ENCODE peak calls at places on chromosome 7, in seven cellular contexts. B is tibial nerve, F is gastrocnemius medialis, R is sigmoid colon, P is H7, E is SK-N-SH, Q is fibroblast of lung. U is an unnamed sample.
A peak's percentile ranks its signal among the peaks of the same experiment; 100 is the strongest.

GRCh38 chr7:36084485-36085091 is 68.5 kb upstream of the EEPD1 start:
- DNase-seq in B (no peak), Q (peak; percentile 32), F (peak; percentile 46), E (peak; percentile 60), R (peak; percentile 72), P (peak; percentile 79), U (no peak)

GRCh38 chr7:37758467-37758866 is 74.9 kb downstream of the GPR141 start:
- DNase-seq in Q (no peak), B (no peak), R (no peak), E (no peak), P (no peak), F (no peak), U (no peak)

GRCh38 chr7:106563466-106564150 is 97.3 kb downstream of the CCDC71L start:
- DNase-seq in P (no peak), R (no peak), E (no peak), F (no peak), Q (peak; percentile 39), B (no peak), U (no peak)

GRCh38 chr7:43942997-43943701 is 16.9 kb downstream of the UBE2D4 start:
- DNase-seq in F (no peak), Q (no peak), E (no peak), P (peak; percentile 54), B (no peak), R (peak; percentile 27), U (no peak)

GRCh38 chr7:43954524-43955228 is 28.4 kb downstream of the UBE2D4 start:
- DNase-seq in B (peak; percentile 6), R (peak; percentile 1), P (peak; percentile 78), Q (peak; percentile 66), F (no peak), E (peak; percentile 81), U (no peak)

GRCh38 chr7:39666562-39666961 is 43.2 kb downstream of the RALA start:
- DNase-seq in E (no peak), P (no peak), F (no peak), Q (no peak), R (no peak), B (no peak), U (no peak)

GRCh38 chr7:79227035-79227434 is 226.4 kb downstream of the MAGI2 start:
- DNase-seq in F (no peak), E (no peak), P (no peak), B (no peak), Q (peak; percentile 61), R (no peak), U (no peak)

GRCh38 chr7:75734586-75735047 is 4.1 kb downstream of the HIP1 start:
- DNase-seq in Q (peak; percentile 62), R (no peak), F (no peak), B (no peak), E (no peak), P (no peak), U (no peak)

GRCh38 chr7:40469481-40469880 is 334.7 kb downstream of the SUGCT start:
- DNase-seq in E (no peak), F (no peak), R (no peak), P (no peak), Q (peak; percentile 28), B (no peak), U (no peak)

GRCh38 chr7:65960351-65961074 is 21.5 kb downstream of the GUSB start:
- DNase-seq in B (no peak), Q (no peak), P (no peak), E (no peak), F (no peak), R (no peak), U (no peak)

GRCh38 chr7:138021889-138022288 is 20.0 kb upstream of the CREB3L2 start:
- DNase-seq in R (no peak), Q (no peak), B (no peak), E (no peak), F (no peak), P (no peak), U (no peak)

GRCh38 chr7:134480730-134481129 is 21.8 kb upstream of the AKR1B1 start:
- DNase-seq in R (no peak), B (no peak), E (no peak), F (no peak), Q (peak; percentile 49), P (no peak), U (no peak)

GRCh38 chr7:100407285-100408180 is 21.0 kb downstream of the ZCWPW1 start:
- DNase-seq in R (no peak), B (peak; percentile 64), F (no peak), Q (peak; percentile 81), P (peak; percentile 64), E (peak; percentile 75), U (no peak)

GRCh38 chr7:72504057-72504456 is 91.9 kb upstream of the CALN1 start:
- DNase-seq in Q (no peak), B (no peak), F (no peak), E (no peak), P (no peak), R (no peak), U (no peak)

GRCh38 chr7:7119668-7120208 is 62.6 kb upstream of the C1GALT1 start:
- DNase-seq in F (no peak), Q (no peak), E (no peak), R (no peak), P (no peak), B (no peak), U (no peak)

GRCh38 chr7:143299840-143300239 is 11.7 kb downstream of the CASP2 start:
- DNase-seq in R (no peak), P (peak; percentile 81), F (no peak), Q (no peak), B (peak; percentile 31), E (peak; percentile 72), U (no peak)

GRCh38 chr7:100867796-100868485 is 754 bp downstream of the TRIP6 start:
- DNase-seq in F (no peak), B (no peak), R (no peak), E (peak; percentile 46), Q (no peak), P (peak; percentile 83), U (peak; percentile 74)

GRCh38 chr7:68235937-68236336 is 1239.3 kb downstream of the TYW1 start:
- DNase-seq in P (no peak), Q (no peak), B (no peak), R (no peak), E (no peak), F (no peak), U (no peak)

GRCh38 chr7:137480401-137480800 is 136.9 kb upstream of the PTN start:
- DNase-seq in Q (no peak), B (no peak), F (no peak), P (no peak), E (no peak), R (no peak), U (no peak)

GRCh38 chr7:19351756-19352155 is 206.5 kb upstream of the FERD3L start:
- DNase-seq in E (no peak), R (no peak), Q (no peak), F (no peak), P (no peak), B (no peak), U (no peak)

GRCh38 chr7:43700059-43700501 is 29.2 kb downstream of the COA1 start:
- DNase-seq in E (peak; percentile 59), F (no peak), Q (peak; percentile 89), R (no peak), B (no peak), P (no peak), U (no peak)

GRCh38 chr7:105336009-105336408 is 52.7 kb downstream of the SRPK2 start:
- DNase-seq in E (peak; percentile 34), Q (peak; percentile 49), R (no peak), P (no peak), F (no peak), B (no peak), U (no peak)

GRCh38 chr7:23980081-23980480 is 270.1 kb downstream of the STK31 start:
- DNase-seq in P (no peak), R (no peak), B (no peak), F (no peak), Q (no peak), E (no peak), U (no peak)

GRCh38 chr7:143967398-143967797 is 12.8 kb downstream of the OR2F1 start:
- DNase-seq in E (no peak), F (no peak), R (no peak), P (no peak), B (no peak), Q (no peak), U (no peak)

GRCh38 chr7:2045559-2046405 is 187.0 kb downstream of the MAD1L1 start:
- DNase-seq in P (no peak), E (peak; percentile 24), B (no peak), F (no peak), Q (no peak), R (peak; percentile 55), U (no peak)

GRCh38 chr7:29565634-29565981 is 2.0 kb downstream of the PRR15 start:
- DNase-seq in F (no peak), R (no peak), P (peak; percentile 21), E (no peak), B (no peak), Q (no peak), U (no peak)

GRCh38 chr7:29563590-29564454 is at the start of gene PRR15:
- DNase-seq in B (no peak), E (peak; percentile 80), F (no peak), P (peak; percentile 90), Q (no peak), R (peak; percentile 63), U (no peak)

GRCh38 chr7:29565982-29566746 is 2.5 kb downstream of the PRR15 start:
- DNase-seq in E (peak; percentile 79), F (no peak), Q (no peak), R (no peak), B (no peak), P (peak; percentile 51), U (peak; percentile 79)

GRCh38 chr7:29564455-29565185 is 985 bp downstream of the PRR15 start:
- DNase-seq in R (peak; percentile 73), F (no peak), E (peak; percentile 79), P (peak; percentile 80), B (no peak), Q (peak; percentile 36), U (peak; percentile 86)

DNA sequence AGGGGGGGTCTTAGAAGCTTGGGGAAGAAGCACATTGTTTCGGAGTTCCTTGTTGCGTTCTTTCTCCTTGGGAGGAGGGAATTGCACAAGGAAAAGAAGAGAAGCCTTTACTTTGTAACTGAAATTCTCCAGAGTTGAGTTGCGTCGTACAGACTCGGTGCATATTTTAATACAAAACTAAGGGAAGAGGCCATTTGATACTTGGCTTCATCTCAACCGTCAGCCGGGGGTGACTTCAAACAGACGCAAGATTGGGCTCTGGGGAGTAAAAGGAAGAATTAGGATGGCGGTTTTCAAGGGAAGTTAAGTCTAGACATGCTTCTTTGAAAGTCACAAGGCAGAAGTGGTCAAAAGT is 1.5 kb downstream of the PRR15 start:
- DNase-seq in R (no peak), Q (peak; percentile 27), P (no peak), F (no peak), E (peak; percentile 47), B (no peak), U (no peak)
- H3K4me3 ChIP-seq in R (peak overlapping the region; percentile 59), Q (peak overlapping the region; percentile 35), P (peak overlapping the region; percentile 74), F (peak overlapping the region; percentile 46), E (peak overlapping the region; percentile 62), B (peak overlapping the region; percentile 43), U (peak overlapping the region; percentile 39)

GRCh38 chr7:131893627-131894345 is 337.4 kb upstream of the PODXL start:
- DNase-seq in P (no peak), F (no peak), R (no peak), Q (no peak), B (no peak), E (no peak), U (no peak)
- H3K27me3 ChIP-seq in P (no peaks in the 10 kb centered on the region), F (no peaks in the 10 kb centered on the region), R (no peaks in the 10 kb centered on the region), Q (no peaks in the 10 kb centered on the region), B (no peaks in the 10 kb centered on the region), E (no peaks in the 10 kb centered on the region), U (no peaks in the 10 kb centered on the region)

GRCh38 chr7:15368653-15369052 is 193.2 kb downstream of the AGMO start:
- DNase-seq in F (no peak), R (no peak), E (no peak), P (no peak), Q (no peak), B (no peak), U (no peak)
- H3K4me3 ChIP-seq in F (no peak overlapping the region), R (no peak overlapping the region), E (no peak overlapping the region), P (no peak overlapping the region), Q (no peak overlapping the region), B (no peak overlapping the region), U (no peak overlapping the region)

GRCh38 chr7:129273936-129274335 is 49.1 kb downstream of the AHCYL2 start:
- DNase-seq in F (no peak), B (no peak), Q (no peak), P (no peak), E (no peak), R (no peak), U (no peak)
- H3K27me3 ChIP-seq in F (no peaks in the 10 kb centered on the region), B (no peaks in the 10 kb centered on the region), Q (no peaks in the 10 kb centered on the region), P (no peaks in the 10 kb centered on the region), E (no peaks in the 10 kb centered on the region), R (no peaks in the 10 kb centered on the region), U (no peaks in the 10 kb centered on the region)

U was measured in left lung.